ENCODE peak calls at places on chromosomes 3 and 15, in eight cellular contexts. P, R, A, Z, W, L, I and C are unnamed samples.

GRCh38 chr3:43893721-43894120 is 203.0 kb downstream of the ABHD5 start:
- DNase-seq in P (no peak), R (no peak), A (no peak), Z (no peak), W (no peak), L (no peak), I (no peak), C (no peak)

GRCh38 chr3:197501879-197502620 is 53.7 kb downstream of the BDH1 start:
- DNase-seq in P (no peak), R (peak), A (peak), Z (peak), W (no peak), L (no peak), I (peak), C (no peak)

GRCh38 chr3:185070491-185071335 is 82.1 kb downstream of the C3orf70 start:
- DNase-seq in P (no peak), R (peak), A (no peak), Z (peak), W (no peak), L (no peak), I (peak), C (no peak)

GRCh38 chr3:20080956-20081554 is 40.8 kb downstream of the KAT2B start:
- DNase-seq in P (no peak), R (no peak), A (peak), Z (peak), W (no peak), L (peak), I (no peak), C (no peak)

GRCh38 chr15:89740137-89740536 is 10.9 kb downstream of the MESP1 start:
- DNase-seq in P (peak), R (peak), A (peak), Z (peak), W (no peak), L (peak), I (peak), C (peak)

GRCh38 chr3:158489181-158489580 is 81.8 kb upstream of the MLF1 start:
- DNase-seq in P (no peak), R (no peak), A (no peak), Z (no peak), W (no peak), L (no peak), I (no peak), C (no peak)

GRCh38 chr15:60370804-60371700 is 26.7 kb downstream of the ANXA2 start:
- DNase-seq in P (peak), R (no peak), A (no peak), Z (peak), W (no peak), L (peak), I (no peak), C (peak)

GRCh38 chr15:99409097-99409473 is 156.7 kb upstream of the MEF2A start:
- DNase-seq in P (no peak), R (peak), A (peak), Z (peak), W (no peak), L (no peak), I (peak), C (peak)